ENCODE peak calls at places on chromosomes 11 and 22, in four cellular contexts. F is H1, W is GM12878, D is HepG2. E is an unnamed sample.

GRCh38 chr11:7278314-7278917 is 26.7 kb downstream of the SYT9 start:
- DNase-seq in F (no peak), W (no peak), D (peak; percentile 10), E (no peak)

GRCh38 chr11:73152086-73152853 is 10.2 kb upstream of the FCHSD2 start:
- DNase-seq in F (no peak), D (no peak), W (no peak), E (no peak)

GRCh38 chr11:2688381-2689231 is 11.2 kb downstream of the KCNQ1OT1 start:
- DNase-seq in F (no peak), W (no peak), D (no peak), E (no peak)

GRCh38 chr11:122653911-122654310 is 1.6 kb upstream of the UBASH3B start:
- DNase-seq in D (no peak), F (no peak), W (no peak), E (no peak)

GRCh38 chr22:30015846-30016245 is 64.4 kb upstream of the HORMAD2 start:
- DNase-seq in D (no peak), W (no peak), F (no peak), E (no peak)

GRCh38 chr11:123841189-123841588 is 35.0 kb upstream of the OR6M1 start:
- DNase-seq in F (no peak), W (no peak), D (no peak), E (no peak)

GRCh38 chr11:76512851-76513653 is 68.2 kb downstream of the EMSY start:
- DNase-seq in F (no peak), D (no peak), W (no peak), E (peak; percentile 16)

GRCh38 chr11:112177610-112178009 is 2.3 kb downstream of the BCO2 start:
- DNase-seq in F (no peak), W (no peak), D (no peak), E (no peak)

GRCh38 chr11:60899021-60899936 is 7.1 kb downstream of the PRPF19 start:
- DNase-seq in D (peak; percentile 56), W (no peak), F (peak; percentile 57), E (peak; percentile 40)

GRCh38 chr22:45709004-45709739 is 37.5 kb downstream of the ATXN10 start:
- DNase-seq in D (peak; percentile 59), F (no peak), W (no peak), E (no peak)

GRCh38 chr22:46180370-46181137 is 30.2 kb downstream of the PPARA start:
- DNase-seq in F (no peak), W (no peak), D (no peak), E (no peak)

GRCh38 chr11:70078095-70078795 is at the start of gene ANO1:
- DNase-seq in D (no peak), F (peak; percentile 61), W (no peak), E (no peak)

GRCh38 chr11:62432695-62433094 is 13.9 kb downstream of the SCGB1A1 start:
- DNase-seq in W (no peak), F (no peak), D (peak; percentile 71), E (no peak)

GRCh38 chr11:120547871-120548681 is 36.5 kb downstream of the GRIK4 start:
- DNase-seq in W (no peak), F (no peak), D (peak; percentile 91), E (no peak)

GRCh38 chr11:107858217-107859070 is at the start of gene SLC35F2:
- DNase-seq in D (peak; percentile 51), W (peak; percentile 80), F (peak; percentile 85), E (peak; percentile 71)

GRCh38 chr11:107856981-107857517 is 1.5 kb downstream of the SLC35F2 start:
- DNase-seq in F (no peak), D (no peak), W (no peak), E (no peak)

GRCh38 chr11:107856180-107856980 is 2.2 kb downstream of the SLC35F2 start:
- DNase-seq in F (no peak), D (no peak), W (no peak), E (no peak)

GRCh38 chr11:107859459-107860239 is 1.1 kb upstream of the SLC35F2 start:
- DNase-seq in D (no peak), W (peak; percentile 63), F (peak; percentile 63), E (no peak)

DNA sequence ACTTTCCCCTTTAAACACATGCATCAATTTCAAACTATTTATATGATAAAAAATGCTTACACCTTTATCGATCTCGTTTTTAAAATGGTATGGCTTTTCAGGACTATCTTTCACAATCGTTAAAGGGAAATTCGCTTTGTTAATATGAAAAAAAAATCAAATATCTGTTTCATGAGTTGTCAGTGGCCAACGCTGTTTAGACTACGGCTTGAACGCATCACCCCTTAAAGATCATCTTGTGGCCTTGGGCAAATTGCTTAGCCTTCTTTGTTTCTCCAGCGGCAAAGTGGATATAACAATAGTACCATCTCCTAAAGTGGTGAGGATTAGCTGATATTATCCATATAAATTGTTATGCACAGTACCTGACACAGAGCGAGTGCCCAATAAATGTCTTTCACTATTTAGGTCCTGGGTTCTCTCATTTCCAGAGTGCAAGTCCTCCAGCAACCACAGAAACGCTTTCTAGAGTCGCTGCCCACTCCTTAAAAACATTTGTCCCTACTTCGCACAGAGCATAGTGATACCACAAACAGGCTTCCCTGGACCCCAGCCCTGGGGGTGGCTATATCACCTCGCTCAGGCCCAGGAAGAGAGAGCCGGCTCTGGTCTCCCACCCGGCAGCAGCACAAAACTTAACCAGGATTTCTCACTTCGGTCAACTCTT is 904 bp downstream of the SLC35F2 start:
- DNase-seq in F (peak; percentile 65), D (no peak), W (no peak), E (no peak)
- TF ChIP-seq SUZ12 in F (no peak), D (no peak), W (no peak), E (no peak)

GRCh38 chr11:47991266-47991830 is 11.0 kb downstream of the PTPRJ start:
- DNase-seq in F (no peak), D (no peak), W (no peak), E (no peak)
- TF ChIP-seq ZNF274 in F (no peak), D (no peak), W (no peak), E (no peak)

GRCh38 chr11:57500926-57501325 is 14.6 kb downstream of the SLC43A1 start:
- DNase-seq in F (no peak), D (no peak), W (no peak), E (no peak)
- TF ChIP-seq SUZ12 in F (no peak), D (no peak), W (no peak), E (no peak)

DNA sequence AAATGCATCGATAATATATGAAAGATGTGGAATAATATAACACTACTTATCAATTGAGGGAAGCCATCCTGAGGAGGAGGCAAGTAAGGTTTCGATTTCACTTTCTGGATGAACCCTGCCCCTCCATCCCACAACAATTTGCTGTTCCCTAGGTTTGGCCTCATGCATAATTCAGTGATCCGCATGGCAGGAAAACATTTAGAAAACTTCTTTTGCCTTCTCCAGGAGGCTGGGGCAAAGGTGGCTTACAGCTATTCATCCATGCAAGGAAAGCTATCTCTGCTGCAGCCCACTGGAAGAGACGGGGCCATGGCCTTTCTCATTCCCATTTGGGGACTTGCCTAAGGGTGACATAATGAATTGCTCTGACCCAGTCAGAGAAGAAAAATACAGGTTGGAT is 489.4 kb upstream of the CADM1 start:
- DNase-seq in W (no peak), F (no peak), D (no peak), E (no peak)
- TF ChIP-seq ZNF274 in W (no peak), F (no peak), D (no peak), E (no peak)

GRCh38 chr11:130408901-130409300 is 19.5 kb downstream of the ADAMTS8 start:
- DNase-seq in W (no peak), F (no peak), D (no peak), E (no peak)

GRCh38 chr11:130405428-130405827 is 23.0 kb downstream of the ADAMTS8 start:
- DNase-seq in W (no peak), F (no peak), D (no peak), E (no peak)

GRCh38 chr11:130409618-130410388 is 18.6 kb downstream of the ADAMTS8 start:
- DNase-seq in F (no peak), W (no peak), D (no peak), E (no peak)

GRCh38 chr11:130408401-130408890 is 20.0 kb downstream of the ADAMTS8 start:
- DNase-seq in D (no peak), W (no peak), F (no peak), E (no peak)

GRCh38 chr11:130407978-130408377 is 20.4 kb downstream of the ADAMTS8 start:
- DNase-seq in W (no peak), F (no peak), D (no peak), E (no peak)
- TF ChIP-seq SUZ12 in W (no peak), F (no peak), D (no peak), E (no peak)

DNA sequence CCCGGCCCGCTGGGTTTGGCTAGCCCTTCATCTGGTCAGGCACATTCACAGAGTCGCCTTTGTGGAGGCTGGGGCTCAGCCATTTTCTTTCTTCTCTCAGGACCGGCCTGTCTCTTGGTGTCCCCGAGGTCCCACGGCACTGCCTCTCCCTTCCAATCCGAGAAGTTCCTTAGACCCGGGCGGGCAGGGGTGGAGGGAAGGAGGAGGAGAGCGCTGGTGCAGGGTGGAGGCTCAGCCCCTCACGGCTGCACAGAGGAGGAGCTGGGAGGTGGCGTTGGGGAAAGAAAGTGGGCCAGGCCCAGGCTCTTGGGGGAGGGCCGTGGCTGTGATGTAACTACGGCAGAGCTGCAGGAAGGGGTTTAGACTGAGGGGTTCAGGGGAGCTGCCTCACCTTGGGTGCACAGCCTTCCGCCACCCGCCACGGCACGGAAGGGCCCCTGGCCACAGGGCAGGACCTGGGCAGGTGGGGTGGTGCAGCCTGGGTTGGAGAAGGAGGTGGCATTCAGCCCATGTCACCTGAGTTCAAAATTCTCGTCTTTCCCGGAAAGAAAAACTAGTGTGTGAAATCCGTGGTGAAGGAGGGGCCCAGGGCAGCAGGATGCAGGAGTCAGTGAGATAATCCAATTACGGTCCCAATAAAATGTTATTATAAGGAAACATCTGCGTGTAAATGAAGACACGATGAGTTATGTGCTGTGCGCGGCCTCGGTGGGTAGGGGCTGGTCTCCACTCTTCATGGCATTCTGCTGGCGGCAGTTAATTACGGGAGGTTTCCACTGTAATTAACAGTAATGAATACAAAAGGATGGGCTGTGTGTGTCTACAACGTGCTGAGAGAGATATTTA is 1.7 kb downstream of the BRSK2 start:
- DNase-seq in D (no peak), F (peak; percentile 64), W (no peak), E (peak; percentile 28)
- TF ChIP-seq ZNF274 in D (no peak), F (no peak), W (no peak), E (no peak)

GRCh38 chr22:23282089-23282501 is 101.8 kb downstream of the BCR start:
- DNase-seq in F (no peak), D (no peak), W (no peak), E (no peak)
- TF ChIP-seq SUZ12 in F (no peak), D (no peak), W (no peak), E (no peak)

GRCh38 chr22:19533049-19533626 is 8.9 kb upstream of the CLDN5 start:
- DNase-seq in W (no peak), D (no peak), F (no peak), E (no peak)

GRCh38 chr22:19533857-19534256 is 9.6 kb upstream of the CLDN5 start:
- DNase-seq in D (no peak), W (no peak), F (no peak), E (no peak)

GRCh38 chr22:19535001-19535400 is 10.8 kb upstream of the CLDN5 start:
- DNase-seq in D (no peak), W (no peak), F (no peak), E (no peak)

GRCh38 chr22:19537941-19538488 is 13.8 kb upstream of the CLDN5 start:
- DNase-seq in W (no peak), D (no peak), F (no peak), E (no peak)

GRCh38 chr22:19536564-19536963 is 12.4 kb upstream of the CLDN5 start:
- DNase-seq in W (no peak), F (no peak), D (no peak), E (no peak)
- TF ChIP-seq ZNF274 in W (no peak), F (no peak), D (no peak), E (no peak)

E was measured in NT2/D1.